ENCODE peak calls at places on chromosomes 1 and 21, in five cellular contexts. S is iPS-NIHi11; Y is upper lobe of left lung; I is stimulated activated CD4-positive, alpha-beta T cell treated with anti-CD3 and anti-CD28 coated beads, TNF-alpha, amount 100 ng/mL, for 1 hour; E is osteoblast. O is an unnamed sample.

GRCh38 chr1:218259800-218260199 is 25.3 kb upstream of the RRP15 start:
- DNase-seq in S (peak; percentile 49), Y (no peak), I (no peak), E (no peak), O (no peak)

GRCh38 chr1:214840366-214840765 is 237.4 kb downstream of the CENPF start:
- DNase-seq in S (no peak), Y (no peak), I (no peak), E (no peak), O (no peak)

GRCh38 chr1:182567629-182568028 is 21.4 kb downstream of the RNASEL start:
- DNase-seq in S (no peak), Y (no peak), I (no peak), E (no peak), O (no peak)

GRCh38 chr21:42439284-42440186 is 35.8 kb downstream of the UBASH3A start:
- DNase-seq in S (no peak), Y (no peak), I (no peak), E (no peak), O (no peak)

GRCh38 chr21:45592208-45592619 is 50.0 kb upstream of the SLC19A1 start:
- DNase-seq in S (no peak), Y (peak; percentile 68), I (peak; percentile 50), E (peak; percentile 41), O (no peak)

GRCh38 chr1:155697046-155697445 is 8.2 kb downstream of the DAP3 start:
- DNase-seq in S (no peak), Y (no peak), I (no peak), E (no peak), O (no peak)

GRCh38 chr1:14420686-14421085 is 177.8 kb upstream of the KAZN start:
- DNase-seq in S (no peak), Y (no peak), I (no peak), E (no peak), O (no peak)

GRCh38 chr1:168907053-168907452 is 178.0 kb upstream of the DPT start:
- DNase-seq in S (no peak), Y (peak; percentile 70), I (no peak), E (no peak), O (no peak)

GRCh38 chr1:6008696-6009095 is 16.5 kb upstream of the NPHP4 start:
- DNase-seq in S (no peak), Y (no peak), I (no peak), E (peak; percentile 66), O (no peak)

GRCh38 chr1:42164551-42165420 is at the start of gene GUCA2A:
- DNase-seq in S (no peak), Y (no peak), I (no peak), E (peak; percentile 26), O (no peak)

GRCh38 chr1:22983944-22984343 is 11.3 kb upstream of the LACTBL1 start:
- DNase-seq in S (no peak), Y (no peak), I (no peak), E (no peak), O (no peak)

GRCh38 chr21:25507522-25507921 is 99.8 kb downstream of the MRPL39 start:
- DNase-seq in S (peak; percentile 20), Y (no peak), I (no peak), E (no peak), O (no peak)

GRCh38 chr1:175225805-175226129 is 33.2 kb upstream of the KIAA0040 start:
- DNase-seq in S (no peak), Y (no peak), I (no peak), E (no peak), O (no peak)

GRCh38 chr1:157144509-157144908 is 6.3 kb upstream of the ETV3 start:
- DNase-seq in S (no peak), Y (no peak), I (no peak), E (no peak), O (no peak)

GRCh38 chr1:208799186-208799585 is 555.0 kb upstream of the PLXNA2 start:
- DNase-seq in S (no peak), Y (no peak), I (no peak), E (no peak), O (no peak)

GRCh38 chr1:181593042-181593441 is 109.7 kb downstream of the CACNA1E start:
- DNase-seq in S (no peak), Y (no peak), I (no peak), E (no peak), O (no peak)

GRCh38 chr1:205543351-205544305 is 39.2 kb downstream of the CDK18 start:
- DNase-seq in S (peak; percentile 78), Y (peak; percentile 82), I (no peak), E (peak; percentile 96), O (peak; percentile 78)

O was measured in SK-N-SH.